ENCODE peak calls at places on chromosome 19, in ten cellular contexts. N is suprapubic skin, D is K562, M is stomach, U is spleen, Q is vagina, J is breast epithelium, X is GM12878, I is HCT116, Z is H1. Y is an unnamed sample.

GRCh38 chr19:29836409-29836825 is 24.6 kb downstream of the CCNE1 start:
- DNase-seq in N (peak; percentile 23), D (no peak), M (no peak), U (no peak), Q (no peak), J (no peak), X (peak; percentile 86), I (no peak), Z (no peak), Y (no peak)

GRCh38 chr19:41883463-41883820 is 458 bp downstream of the ARHGEF1 start:
- DNase-seq in N (no peak), D (no peak), M (no peak), U (no peak), Q (no peak), J (no peak), X (no peak), I (no peak), Z (no peak), Y (no peak)

GRCh38 chr19:45809643-45810159 is 5.4 kb downstream of the RSPH6A start:
- DNase-seq in N (no peak), D (peak; percentile 71), M (no peak), U (no peak), Q (no peak), J (no peak), X (no peak), I (no peak), Z (no peak), Y (no peak)

GRCh38 chr19:15680478-15680877 is 7.6 kb downstream of the CYP4F12 start:
- DNase-seq in N (no peak), D (no peak), M (no peak), U (no peak), Q (no peak), J (no peak), X (no peak), I (no peak), Z (no peak), Y (no peak)

GRCh38 chr19:5130371-5131030 is 161.6 kb downstream of the KDM4B start:
- DNase-seq in N (no peak), D (no peak), M (no peak), U (peak; percentile 90), Q (no peak), J (no peak), X (peak; percentile 73), I (no peak), Z (no peak), Y (no peak)

GRCh38 chr19:3458229-3458555 is 22.1 kb downstream of the SMIM24 start:
- DNase-seq in N (no peak), D (no peak), M (no peak), U (no peak), Q (no peak), J (no peak), X (no peak), I (no peak), Z (no peak), Y (no peak)

GRCh38 chr19:7942981-7943443 is 454 bp downstream of the TIMM44 start:
- DNase-seq in N (no peak), D (no peak), M (no peak), U (no peak), Q (no peak), J (no peak), X (no peak), I (no peak), Z (no peak), Y (no peak)

GRCh38 chr19:6530385-6531162 is at the start of gene TNFSF9:
- DNase-seq in N (peak; percentile 93), D (peak; percentile 95), M (peak; percentile 89), U (peak; percentile 95), Q (no peak), J (peak; percentile 82), X (no peak), I (peak; percentile 70), Z (no peak), Y (peak; percentile 79)

GRCh38 chr19:44620667-44621066 is 7.3 kb downstream of the IGSF23 start:
- DNase-seq in N (no peak), D (no peak), M (no peak), U (no peak), Q (no peak), J (no peak), X (no peak), I (no peak), Z (no peak), Y (no peak)

GRCh38 chr19:41303941-41304340 is 6.0 kb upstream of the CCDC97 start:
- DNase-seq in N (no peak), D (no peak), M (no peak), U (no peak), Q (no peak), J (no peak), X (no peak), I (no peak), Z (no peak), Y (no peak)

GRCh38 chr19:33754361-33754760 is 42.3 kb upstream of the KCTD15 start:
- DNase-seq in N (no peak), D (no peak), M (no peak), U (no peak), Q (no peak), J (no peak), X (no peak), I (no peak), Z (no peak), Y (no peak)

GRCh38 chr19:58559275-58560006 is 1.0 kb upstream of the UBE2M start:
- DNase-seq in N (peak; percentile 96), D (peak; percentile 97), M (peak; percentile 88), U (peak; percentile 95), Q (no peak), J (peak; percentile 92), X (peak; percentile 76), I (peak; percentile 90), Z (no peak), Y (peak; percentile 87)

GRCh38 chr19:40605201-40605971 is 4.2 kb downstream of the LTBP4 start:
- DNase-seq in N (no peak), D (peak; percentile 85), M (peak; percentile 86), U (peak; percentile 95), Q (no peak), J (peak; percentile 83), X (peak; percentile 48), I (peak; percentile 78), Z (no peak), Y (peak; percentile 77)

GRCh38 chr19:3284759-3285646 is 60.5 kb downstream of the CELF5 start:
- DNase-seq in N (peak; percentile 91), D (peak; percentile 99), M (peak; percentile 98), U (no peak), Q (no peak), J (peak; percentile 93), X (no peak), I (peak; percentile 96), Z (peak; percentile 100), Y (peak; percentile 93)

GRCh38 chr19:13537454-13537853 is 31.2 kb upstream of the CACNA1A start:
- DNase-seq in N (no peak), D (peak; percentile 82), M (no peak), U (no peak), Q (no peak), J (no peak), X (no peak), I (no peak), Z (no peak), Y (no peak)

GRCh38 chr19:32041681-32042292 is 303.6 kb upstream of the ZNF507 start:
- DNase-seq in N (no peak), D (peak; percentile 46), M (no peak), U (no peak), Q (no peak), J (no peak), X (no peak), I (no peak), Z (no peak), Y (peak; percentile 52)

GRCh38 chr19:38251564-38252051 is 4.6 kb downstream of the PPP1R14A start:
- DNase-seq in N (no peak), D (no peak), M (no peak), U (no peak), Q (no peak), J (no peak), X (no peak), I (no peak), Z (no peak), Y (peak; percentile 44)

GRCh38 chr19:1397838-1398237 is 3.5 kb downstream of the GAMT start:
- DNase-seq in N (no peak), D (no peak), M (no peak), U (no peak), Q (no peak), J (no peak), X (no peak), I (no peak), Z (no peak), Y (no peak)
- TF ChIP-seq POLR2AphosphoS5 in N (no peak), D (no peak), M (no peak), U (no peak), Q (no peak), J (no peak), X (no peak), I (no peak), Z (no peak), Y (no peak)

GRCh38 chr19:46849610-46850009 is 1.0 kb downstream of the AP2S1 start:
- DNase-seq in N (no peak), D (no peak), M (no peak), U (peak; percentile 70), Q (no peak), J (peak; percentile 30), X (no peak), I (no peak), Z (no peak), Y (no peak)
- H3K4me3 ChIP-seq in N (peak overlapping the region; percentile 88), D (peak overlapping the region; percentile 92), M (peak overlapping the region; percentile 90), U (peak overlapping the region; percentile 76), Q (peak overlapping the region; percentile 86), J (peak overlapping the region; percentile 84), X (peak overlapping the region; percentile 99), I (peak overlapping the region; percentile 98), Z (peak overlapping the region; percentile 86), Y (peak overlapping the region; percentile 76)

GRCh38 chr19:48878219-48879024 is 6.2 kb downstream of the PPP1R15A start:
- DNase-seq in N (no peak), D (peak; percentile 98), M (peak; percentile 59), U (no peak), Q (no peak), J (no peak), X (no peak), I (no peak), Z (no peak), Y (no peak)
- TF ChIP-seq POLR2A in N (no peak), D (peak; percentile 77), M (no peak), U (no peak), Q (no peak), J (peak; percentile 11), X (peak; percentile 54), I (no peak), Z (no peak), Y (no peak)

DNA sequence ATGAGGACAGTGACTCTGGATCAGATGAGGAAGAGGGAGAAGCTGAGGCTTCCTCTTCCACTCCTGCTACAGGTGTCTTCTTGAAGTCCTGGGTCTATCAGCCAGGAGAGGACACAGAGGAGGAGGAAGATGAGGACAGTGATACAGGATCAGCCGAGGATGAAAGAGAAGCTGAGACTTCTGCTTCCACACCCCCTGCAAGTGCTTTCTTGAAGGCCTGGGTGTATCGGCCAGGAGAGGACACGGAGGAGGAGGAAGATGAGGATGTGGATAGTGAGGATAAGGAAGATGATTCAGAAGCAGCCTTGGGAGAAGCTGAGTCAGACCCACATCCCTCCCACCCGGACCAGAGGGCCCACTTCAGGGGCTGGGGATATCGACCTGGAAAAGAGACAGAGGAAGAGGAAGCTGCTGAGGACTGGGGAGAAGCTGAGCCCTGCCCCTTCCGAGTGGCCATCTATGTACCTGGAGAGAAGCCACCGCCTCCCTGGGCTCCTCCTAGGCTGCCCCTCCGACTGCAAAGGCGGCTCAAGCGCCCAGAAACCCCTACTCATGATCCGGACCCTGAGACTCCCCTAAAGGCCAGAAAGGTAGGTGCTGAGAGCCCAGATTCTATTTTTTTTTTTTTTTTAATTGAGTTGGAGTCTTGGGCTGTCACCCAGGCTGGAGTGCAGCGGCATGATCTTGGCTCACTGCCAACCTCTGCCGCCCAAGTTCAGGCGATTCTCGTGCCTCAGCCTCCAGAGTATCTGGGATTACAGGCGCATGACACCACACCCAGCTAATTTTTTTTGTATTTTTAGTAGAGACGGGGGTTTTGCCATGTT is 2.3 kb downstream of the PPP1R15A start:
- DNase-seq in N (no peak), D (peak; percentile 77), M (peak; percentile 61), U (no peak), Q (no peak), J (no peak), X (no peak), I (no peak), Z (no peak), Y (no peak)
- TF ChIP-seq POLR2AphosphoS5 in N (peak; percentile 19), D (no peak), M (no peak), U (no peak), Q (no peak), J (no peak), X (peak; percentile 25), I (no peak), Z (peak; percentile 55), Y (no peak)

Y was measured in prostate gland.